ENCODE peak calls at places on chromosomes 1 and 21, in six cellular contexts. B is fibroblast of lung, F is A673, H is body of pancreas, I is heart left ventricle, N is upper lobe of right lung. X is an unnamed sample.

GRCh38 chr1:157682710-157683437 is 17.7 kb downstream of the FCRL3 start:
- DNase-seq in B (no peak), F (no peak), H (no peak), I (no peak), N (no peak), X (no peak)

GRCh38 chr1:94672001-94672400 is 130.4 kb upstream of the F3 start:
- DNase-seq in B (no peak), F (no peak), H (no peak), I (no peak), N (no peak), X (no peak)

GRCh38 chr21:37463083-37463780 is 96.7 kb downstream of the DYRK1A start:
- DNase-seq in B (peak), F (peak), H (peak), I (no peak), N (no peak), X (peak)

GRCh38 chr1:204773246-204773645 is 87.7 kb upstream of the LRRN2 start:
- DNase-seq in B (no peak), F (no peak), H (no peak), I (no peak), N (no peak), X (no peak)

GRCh38 chr1:223702735-223703667 is 9.3 kb upstream of the CAPN2 start:
- DNase-seq in B (peak), F (no peak), H (no peak), I (no peak), N (no peak), X (no peak)

GRCh38 chr1:205980182-205980830 is 22.9 kb downstream of the RAB7B start:
- DNase-seq in B (no peak), F (no peak), H (no peak), I (no peak), N (peak), X (no peak)

GRCh38 chr1:184158911-184159701 is 107.6 kb downstream of the TSEN15 start:
- DNase-seq in B (no peak), F (peak), H (no peak), I (no peak), N (no peak), X (no peak)

GRCh38 chr1:21294266-21295058 is 4.2 kb upstream of the ECE1 start:
- DNase-seq in B (no peak), F (no peak), H (no peak), I (peak), N (no peak), X (no peak)

GRCh38 chr1:196115641-196116040 is 492.6 kb downstream of the KCNT2 start:
- DNase-seq in B (peak), F (peak), H (peak), I (peak), N (no peak), X (peak)

GRCh38 chr1:48749068-48749467 is 27.6 kb downstream of the BEND5 start:
- DNase-seq in B (no peak), F (no peak), H (no peak), I (no peak), N (no peak), X (no peak)

GRCh38 chr1:191831572-191831971 is 326.7 kb upstream of the RGS18 start:
- DNase-seq in B (peak), F (peak), H (no peak), I (no peak), N (no peak), X (no peak)

GRCh38 chr1:220368352-220369265 is 96.4 kb upstream of the RAB3GAP2 start:
- DNase-seq in B (peak), F (no peak), H (no peak), I (no peak), N (no peak), X (peak)

GRCh38 chr1:86197206-86197855 is 40.8 kb upstream of the COL24A1 start:
- DNase-seq in B (peak), F (no peak), H (no peak), I (no peak), N (no peak), X (no peak)
- TF ChIP-seq CTCF in B (no peak), F (no peak), H (no peak), I (no peak), N (no peak), X (no peak)

DNA sequence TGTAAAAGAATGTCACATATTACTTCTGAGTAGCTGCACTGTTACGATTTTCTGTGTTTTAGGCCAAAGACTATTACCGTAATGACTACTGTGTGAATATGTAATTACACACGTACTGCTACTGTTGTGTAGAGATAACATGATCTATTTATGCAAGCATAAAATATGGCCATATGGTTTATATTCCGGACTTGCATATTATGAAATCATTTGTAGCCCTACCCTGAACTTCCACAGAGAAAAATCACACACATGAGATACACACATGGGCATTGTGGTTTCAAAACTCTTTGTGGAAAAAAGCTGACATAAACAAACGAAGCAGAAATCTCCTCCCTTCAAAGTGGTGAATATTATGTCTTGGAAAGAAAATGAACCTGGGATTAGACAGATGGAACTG is 373.0 kb upstream of the ADAMTS5 start:
- DNase-seq in B (peak), F (no peak), H (no peak), I (no peak), N (no peak), X (no peak)
- H3K4me3 ChIP-seq in B (no peak), F (no peak), H (no peak), I (no peak), N (no peak), X (no peak)

DNA sequence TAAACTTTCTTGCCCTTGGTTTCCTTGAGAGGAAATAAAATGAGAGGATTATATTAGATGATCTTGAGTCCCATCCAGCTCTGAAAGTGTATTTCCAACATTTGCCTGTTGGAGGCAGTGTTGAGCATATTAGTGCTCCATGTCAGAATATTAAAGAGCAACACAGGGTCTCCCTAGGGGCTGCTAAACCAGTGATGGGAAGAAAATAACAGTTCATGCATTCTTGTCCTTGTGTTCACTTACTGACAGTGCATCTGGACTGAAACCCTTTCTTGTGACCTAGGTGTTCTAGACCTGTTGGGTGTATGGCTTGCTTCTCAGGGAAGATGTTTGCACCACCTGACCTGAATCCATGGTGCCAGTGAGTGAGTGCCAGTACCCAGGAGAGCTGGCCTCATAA is 124.7 kb upstream of the KIAA0040 start:
- DNase-seq in B (peak), F (peak), H (peak), I (no peak), N (no peak), X (no peak)
- TF ChIP-seq CTCF in B (peak), F (peak), H (peak), I (peak), N (peak), X (peak)

GRCh38 chr1:37633040-37633949 is 1.4 kb downstream of the RSPO1 start:
- DNase-seq in B (no peak), F (no peak), H (no peak), I (peak), N (no peak), X (no peak)
- H3K4me3 ChIP-seq in B (no peak), F (no peak), H (no peak), I (no peak), N (peak), X (no peak)

GRCh38 chr21:34072145-34073031 is 990 bp upstream of the MRPS6 start:
- DNase-seq in B (no peak), F (no peak), H (peak), I (peak), N (no peak), X (no peak)

GRCh38 chr21:34073032-34073748 is at the start of the genes MRPS6 and SLC5A3:
- DNase-seq in B (peak), F (peak), H (peak), I (peak), N (peak), X (peak)

GRCh38 chr21:34074283-34075098 is 1.1 kb downstream of the MRPS6 start:
- DNase-seq in B (peak), F (no peak), H (peak), I (no peak), N (no peak), X (no peak)

GRCh38 chr21:34075099-34075425 is 1.7 kb downstream of the MRPS6 start:
- DNase-seq in B (no peak), F (no peak), H (no peak), I (no peak), N (no peak), X (no peak)

GRCh38 chr21:34073749-34074282 is 438 bp downstream of the MRPS6 start:
- DNase-seq in B (no peak), F (peak), H (peak), I (peak), N (peak), X (no peak)
- TF ChIP-seq CTCF in B (no peak), F (no peak), H (no peak), I (no peak), N (no peak), X (no peak)

DNA sequence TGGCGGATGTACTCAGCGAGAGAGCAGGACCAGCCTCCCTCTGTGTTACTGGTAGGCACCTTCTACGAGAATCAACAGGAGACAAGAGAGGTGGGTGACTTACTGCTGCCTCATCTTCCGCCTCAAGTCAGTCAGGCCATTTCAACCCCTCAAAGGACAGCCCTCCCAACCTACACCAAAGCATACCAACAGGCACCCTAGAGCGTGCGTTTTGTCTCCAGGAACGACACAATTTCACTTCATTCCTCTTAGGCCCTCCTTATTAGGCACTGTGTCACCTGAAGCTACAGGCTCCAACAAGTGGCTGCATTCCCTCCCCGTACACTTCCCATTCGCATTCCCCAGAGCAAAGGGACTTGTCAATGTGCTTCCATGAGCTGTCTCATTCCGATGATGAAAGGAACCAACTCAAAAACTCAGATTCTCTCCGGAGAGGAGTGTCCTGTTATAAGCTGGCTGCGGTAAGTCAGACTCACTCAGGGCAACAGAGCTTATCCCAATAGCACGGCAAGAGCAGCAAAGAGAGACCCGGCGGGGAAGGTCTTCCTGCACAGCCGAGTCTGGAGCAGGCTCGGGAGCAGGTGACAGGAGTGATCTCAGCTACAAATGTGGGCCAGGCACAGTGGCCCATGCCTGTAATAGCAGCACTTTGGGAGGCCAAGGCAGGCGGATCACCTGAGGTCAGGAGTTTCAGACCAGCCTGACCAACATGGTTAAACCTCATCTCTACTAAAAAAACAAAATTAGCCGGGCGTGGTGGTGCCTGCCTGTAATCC is 120.6 kb upstream of the IFFO2 start:
- DNase-seq in B (no peak), F (no peak), H (no peak), I (no peak), N (peak), X (no peak)
- H3K4me3 ChIP-seq in B (no peak), F (no peak), H (no peak), I (no peak), N (no peak), X (no peak)

GRCh38 chr21:32383812-32384211 is 9.0 kb downstream of the URB1 start:
- DNase-seq in B (no peak), F (no peak), H (no peak), I (no peak), N (no peak), X (no peak)
- TF ChIP-seq CTCF in B (no peak), F (no peak), H (no peak), I (no peak), N (no peak), X (no peak)

DNA sequence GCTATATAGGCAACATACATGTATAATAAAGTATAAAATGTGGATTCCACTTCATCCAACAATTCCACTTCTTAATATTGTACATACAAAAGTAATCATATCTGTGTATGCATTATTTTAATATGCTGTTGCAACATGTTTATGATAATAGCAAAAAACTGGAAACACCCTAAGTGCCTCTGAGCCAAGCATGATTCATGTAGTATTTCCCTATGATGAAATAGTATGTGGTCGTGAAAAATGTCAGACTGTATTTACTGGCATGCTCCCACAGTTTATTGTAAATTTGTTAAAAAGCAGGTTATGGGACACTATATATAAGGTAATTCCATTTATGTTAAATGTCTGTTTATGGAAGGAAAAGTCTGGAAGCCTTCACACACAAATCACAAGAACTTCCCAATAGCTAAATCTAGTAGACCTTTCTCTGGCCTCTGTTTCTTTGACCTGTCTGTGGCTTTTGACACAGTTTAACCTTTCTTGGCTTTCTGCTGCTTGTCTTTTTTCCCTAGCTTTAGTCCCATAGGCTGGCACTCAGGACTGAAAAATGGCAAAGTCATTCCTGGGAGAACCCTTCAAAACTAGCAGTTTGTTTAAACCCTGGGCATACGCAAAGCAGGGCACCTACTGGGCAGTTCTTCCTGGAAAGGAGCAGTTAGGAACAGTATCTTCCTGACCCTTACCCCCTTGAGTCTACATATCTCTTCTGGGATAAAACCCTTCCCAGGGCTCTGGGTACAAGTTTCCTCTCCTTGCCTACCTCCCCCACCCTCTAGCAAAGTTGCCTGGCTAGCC is 65.5 kb upstream of the ARTN start:
- DNase-seq in B (peak), F (no peak), H (no peak), I (no peak), N (no peak), X (peak)
- H3K4me3 ChIP-seq in B (no peak), F (no peak), H (no peak), I (no peak), N (no peak), X (no peak)

DNA sequence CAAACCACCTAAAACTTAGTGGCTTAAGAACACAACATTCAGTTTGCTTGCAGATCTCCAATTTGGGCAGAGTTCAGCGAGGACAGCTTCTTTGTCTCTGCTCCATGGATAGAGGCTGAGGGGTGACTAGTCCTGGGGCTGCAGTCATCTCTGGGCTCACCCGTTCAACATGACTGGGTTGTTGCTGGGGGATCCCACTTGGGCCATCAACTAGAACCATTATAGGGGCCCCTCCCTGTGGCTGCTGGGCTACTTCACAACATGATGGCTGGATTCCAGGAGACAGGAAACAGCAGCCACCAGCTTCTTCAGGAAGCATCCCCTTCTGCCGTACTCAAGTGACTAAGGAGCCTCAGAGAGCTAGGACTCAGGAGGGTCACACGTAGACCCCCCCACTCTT is 140.9 kb downstream of the RHOU start:
- DNase-seq in B (no peak), F (no peak), H (no peak), I (no peak), N (no peak), X (no peak)
- TF ChIP-seq CTCF in B (no peak), F (no peak), H (no peak), I (no peak), N (no peak), X (no peak)

DNA sequence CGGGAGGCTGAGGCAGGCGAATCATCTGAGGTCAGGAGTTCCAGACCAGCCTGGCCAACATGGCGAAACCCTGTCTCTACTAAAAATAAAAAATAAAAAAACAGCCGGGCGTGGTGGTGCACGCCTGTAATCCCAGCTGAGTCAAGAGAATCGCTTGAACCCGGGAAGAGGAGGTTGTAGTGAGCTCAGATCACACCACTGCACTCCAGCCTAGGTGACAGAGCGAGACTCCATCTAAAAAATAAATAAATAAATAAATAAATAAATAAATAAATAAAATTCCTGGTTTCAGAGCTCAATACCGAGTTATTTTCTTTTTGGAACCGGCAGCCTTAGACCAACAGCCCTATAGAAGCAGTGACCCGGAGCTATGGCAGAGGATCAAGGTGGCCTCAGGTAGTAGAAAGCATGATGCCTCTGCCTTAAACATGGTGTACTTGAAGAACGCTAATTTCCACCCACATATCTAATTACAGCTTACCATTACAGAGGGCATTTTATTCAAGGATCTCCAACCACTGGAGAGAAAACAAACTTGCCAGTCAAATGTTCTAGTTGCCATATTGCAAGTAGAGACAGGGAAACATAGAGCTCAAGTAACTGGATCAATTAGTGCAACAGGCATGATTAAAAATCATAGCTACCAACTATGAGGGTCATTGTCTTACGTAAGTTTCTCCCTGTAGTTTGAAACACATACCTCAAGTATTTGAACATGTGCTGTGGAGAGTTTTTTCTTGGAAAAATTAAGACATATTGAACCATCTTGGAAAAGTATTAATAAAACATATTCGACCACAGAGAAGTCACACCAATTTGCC is 2.0 kb upstream of the ENAH start:
- DNase-seq in B (no peak), F (peak), H (no peak), I (no peak), N (no peak), X (no peak)
- H3K4me3 ChIP-seq in B (no peak), F (peak), H (no peak), I (peak), N (no peak), X (peak)